ENCODE peak calls at places on chromosomes 13 and 19, in five cellular contexts. T is lower leg skin, N is upper lobe of right lung, H is type B pancreatic cell, U is breast epithelium. Q is an unnamed sample.

GRCh38 chr13:84648069-84648640 is 765.9 kb upstream of the SLITRK1 start:
- DNase-seq in T (no peak), N (no peak), H (no peak), U (no peak), Q (peak; percentile 6)

GRCh38 chr13:43127103-43127817 is 103.9 kb downstream of the DNAJC15 start:
- DNase-seq in T (no peak), N (no peak), H (no peak), U (no peak), Q (no peak)

GRCh38 chr13:100235311-100235901 is 146.5 kb downstream of the PCCA start:
- DNase-seq in T (no peak), N (no peak), H (no peak), U (no peak), Q (peak; percentile 75)

GRCh38 chr13:71378992-71379905 is 487.8 kb downstream of the DACH1 start:
- DNase-seq in T (no peak), N (no peak), H (no peak), U (no peak), Q (no peak)

GRCh38 chr19:51081476-51081875 is 1.2 kb downstream of the KLK14 start:
- DNase-seq in T (no peak), N (no peak), H (no peak), U (no peak), Q (no peak)

GRCh38 chr13:101473458-101473857 is 21.0 kb downstream of the ITGBL1 start:
- DNase-seq in T (no peak), N (no peak), H (no peak), U (no peak), Q (peak; percentile 73)

GRCh38 chr19:32129141-32129540 is 216.3 kb upstream of the ZNF507 start:
- DNase-seq in T (no peak), N (no peak), H (no peak), U (no peak), Q (no peak)

GRCh38 chr19:10920781-10921180 is 7.7 kb downstream of the YIPF2 start:
- DNase-seq in T (no peak), N (no peak), H (no peak), U (no peak), Q (no peak)

GRCh38 chr19:57867868-57868492 is 18.3 kb downstream of the ZNF587 start:
- DNase-seq in T (peak; percentile 26), N (no peak), H (no peak), U (no peak), Q (no peak)

GRCh38 chr19:15195381-15195964 is 5.3 kb downstream of the NOTCH3 start:
- DNase-seq in T (peak; percentile 92), N (peak; percentile 86), H (peak; percentile 79), U (peak; percentile 85), Q (peak; percentile 73)

GRCh38 chr19:21321134-21321533 is 8.1 kb downstream of the ZNF708 start:
- DNase-seq in T (no peak), N (no peak), H (no peak), U (no peak), Q (no peak)

GRCh38 chr13:42894765-42895181 is 97.3 kb downstream of the EPSTI1 start:
- DNase-seq in T (no peak), N (no peak), H (no peak), U (no peak), Q (peak; percentile 92)

GRCh38 chr13:90830782-90831181 is 516.7 kb upstream of the MIR17HG start:
- DNase-seq in T (no peak), N (no peak), H (no peak), U (no peak), Q (no peak)

GRCh38 chr13:45441633-45442032 is 23.1 kb upstream of the COG3 start:
- DNase-seq in T (peak; percentile 29), N (no peak), H (no peak), U (no peak), Q (peak; percentile 56)

GRCh38 chr19:57888107-57888493 is 737 bp downstream of the ZNF814 start:
- DNase-seq in T (peak; percentile 5), N (no peak), H (no peak), U (no peak), Q (no peak)

DNA sequence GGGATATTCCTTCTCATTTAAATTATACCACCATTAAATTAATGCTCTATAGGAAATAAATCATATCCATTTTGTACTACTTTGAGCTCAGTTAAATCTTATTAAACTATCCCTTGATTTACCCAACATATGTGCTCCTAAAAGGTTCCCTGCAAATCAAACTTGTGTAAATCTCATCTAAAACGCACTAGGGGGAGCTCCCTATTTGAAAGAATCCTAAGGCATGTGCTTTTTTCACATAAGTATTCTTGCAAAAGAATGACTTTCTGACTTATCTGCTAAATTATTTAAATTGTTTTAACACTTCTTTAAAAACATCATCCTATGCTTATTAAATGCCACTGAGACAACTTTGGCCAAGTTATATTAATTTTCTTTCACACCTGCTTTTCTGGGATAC is 7.9 kb downstream of the INTS6 start:
- DNase-seq in T (no peak), N (no peak), H (no peak), U (no peak), Q (peak; percentile 38)
- TF ChIP-seq CTCF in T (no peak), N (peak; percentile 19), H (peak; percentile 44), U (no peak), Q (peak; percentile 32)

GRCh38 chr19:40702337-40703012 is 12.0 kb upstream of the NUMBL start:
- DNase-seq in T (no peak), N (no peak), H (no peak), U (no peak), Q (no peak)
- TF ChIP-seq CTCF in T (no peak), N (no peak), H (peak; percentile 51), U (peak; percentile 15), Q (no peak)

DNA sequence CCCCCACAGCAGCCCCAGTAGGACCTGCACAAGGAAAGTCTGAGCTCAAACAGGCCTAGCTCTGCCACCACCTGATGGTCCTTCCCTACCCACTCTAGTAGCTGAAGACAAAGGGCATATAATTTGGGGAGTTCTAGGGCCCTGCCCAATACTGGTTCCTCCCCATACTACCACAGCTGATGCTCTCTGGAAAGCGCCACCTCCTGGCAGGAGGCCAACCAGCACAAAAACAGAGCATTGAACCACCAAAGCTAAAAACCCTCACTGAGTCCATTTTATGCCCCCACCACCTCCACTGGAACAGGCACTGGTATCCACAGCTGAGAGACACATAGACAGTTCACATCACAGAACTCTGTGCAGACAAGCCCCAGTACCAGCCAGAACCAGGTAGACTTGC is 1276.8 kb downstream of the OLFM4 start:
- DNase-seq in T (no peak), N (no peak), H (no peak), U (no peak), Q (no peak)
- TF ChIP-seq CTCF in T (no peak), N (no peak), H (peak; percentile 18), U (no peak), Q (no peak)

GRCh38 chr13:98595134-98595533 is 18.2 kb upstream of the STK24 start:
- DNase-seq in T (no peak), N (no peak), H (no peak), U (no peak), Q (no peak)

GRCh38 chr13:98599502-98600328 is 22.8 kb upstream of the STK24 start:
- DNase-seq in T (no peak), N (no peak), H (no peak), U (no peak), Q (no peak)

GRCh38 chr13:98592353-98592740 is 15.4 kb upstream of the STK24 start:
- DNase-seq in T (no peak), N (no peak), H (no peak), U (no peak), Q (no peak)

GRCh38 chr13:98598043-98598442 is 21.1 kb upstream of the STK24 start:
- DNase-seq in T (no peak), N (no peak), H (no peak), U (no peak), Q (no peak)
- TF ChIP-seq CTCF in T (no peak), N (peak; percentile 18), H (no peak), U (no peak), Q (no peak)

GRCh38 chr13:24168980-24169379 is 8.5 kb downstream of the SPATA13 start:
- DNase-seq in T (no peak), N (no peak), H (no peak), U (no peak), Q (no peak)
- TF ChIP-seq CTCF in T (no peak), N (no peak), H (no peak), U (no peak), Q (no peak)

GRCh38 chr19:5804516-5805464 is at the start of gene NRTN:
- DNase-seq in T (peak; percentile 85), N (peak; percentile 74), H (no peak), U (no peak), Q (peak; percentile 47)

GRCh38 chr19:5806905-5807304 is 2.0 kb downstream of the NRTN start:
- DNase-seq in T (no peak), N (no peak), H (no peak), U (no peak), Q (no peak)

GRCh38 chr19:5805465-5806132 is 732 bp downstream of the NRTN start:
- DNase-seq in T (peak; percentile 93), N (peak; percentile 90), H (no peak), U (peak; percentile 73), Q (peak; percentile 72)

GRCh38 chr19:5808120-5808816 is 3.4 kb downstream of the NRTN start:
- DNase-seq in T (peak; percentile 85), N (no peak), H (no peak), U (no peak), Q (no peak)

GRCh38 chr19:5806133-5806489 is 1.2 kb downstream of the NRTN start:
- DNase-seq in T (no peak), N (no peak), H (no peak), U (no peak), Q (no peak)
- TF ChIP-seq CTCF in T (no peak), N (no peak), H (no peak), U (peak; percentile 5), Q (peak; percentile 23)

GRCh38 chr19:13303381-13304129 is 153.3 kb downstream of the IER2 start:
- DNase-seq in T (no peak), N (no peak), H (no peak), U (no peak), Q (no peak)
- TF ChIP-seq CTCF in T (no peak), N (no peak), H (no peak), U (no peak), Q (no peak)

DNA sequence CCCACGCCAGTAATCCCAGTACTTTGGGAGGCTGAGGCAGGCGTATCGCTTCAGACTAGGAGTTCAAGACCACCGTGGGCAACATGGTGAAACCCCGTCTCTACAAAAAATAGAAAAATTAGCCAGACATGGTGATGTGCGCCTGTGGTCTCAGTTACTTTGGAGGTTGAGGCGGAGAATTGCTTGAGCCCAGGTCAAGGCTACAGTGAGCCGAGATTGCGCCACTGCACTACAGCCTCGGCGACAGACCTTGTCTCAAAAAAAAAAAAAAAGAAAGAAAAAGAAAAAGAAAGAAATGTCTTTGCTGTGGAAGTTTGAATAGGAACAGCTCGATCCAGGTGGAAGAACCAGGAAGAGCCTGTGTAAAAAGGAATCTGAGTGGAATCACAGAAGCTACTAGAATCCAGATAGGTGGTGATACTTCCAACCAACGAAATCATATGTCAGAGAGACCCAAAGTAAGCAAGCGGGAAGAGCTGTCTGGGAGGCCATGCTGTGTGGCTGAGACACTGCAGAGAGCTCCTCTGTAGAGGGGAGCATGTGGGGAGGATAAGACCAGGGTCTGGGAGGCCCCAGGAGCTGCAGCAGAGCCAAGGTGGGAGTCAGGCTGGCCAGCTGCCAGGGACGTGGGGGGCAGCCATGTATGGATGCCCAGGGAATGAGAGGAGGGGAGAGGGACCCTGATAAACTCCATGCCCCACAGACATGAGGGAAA is 21.1 kb downstream of the LATS2 start:
- DNase-seq in T (no peak), N (no peak), H (no peak), U (no peak), Q (no peak)
- TF ChIP-seq CTCF in T (no peak), N (no peak), H (no peak), U (no peak), Q (no peak)

GRCh38 chr13:68375004-68375403 is 1144.9 kb upstream of the PCDH9 start:
- DNase-seq in T (no peak), N (no peak), H (no peak), U (no peak), Q (no peak)

GRCh38 chr13:68378294-68378693 is 1148.2 kb upstream of the PCDH9 start:
- DNase-seq in T (no peak), N (no peak), H (no peak), U (no peak), Q (no peak)

GRCh38 chr13:68380041-68380973 is 1150.2 kb upstream of the PCDH9 start:
- DNase-seq in T (no peak), N (no peak), H (no peak), U (no peak), Q (no peak)
- TF ChIP-seq CTCF in T (no peak), N (no peak), H (no peak), U (no peak), Q (no peak)